ENCODE peak calls at places on chromosomes 12 and 14, in seven cellular contexts. Y, V, H, W, G, I and S are unnamed samples.

GRCh38 chr12:75471928-75472865 is 8.4 kb upstream of the GLIPR1 start:
- DNase-seq in I (no peak), G (no peak), H (no peak), Y (no peak), W (no peak), V (no peak), S (peak; percentile 21)

GRCh38 chr12:51818567-51819300 is 29.8 kb downstream of the FIGNL2 start:
- DNase-seq in G (no peak), H (peak; percentile 34), V (no peak), I (no peak), Y (peak; percentile 41), W (no peak), S (no peak)

GRCh38 chr14:24921903-24922302 is 128.0 kb downstream of the STXBP6 start:
- DNase-seq in H (no peak), G (no peak), V (no peak), I (no peak), Y (no peak), W (no peak), S (no peak)

GRCh38 chr12:94622475-94622874 is 27.9 kb downstream of the TMCC3 start:
- DNase-seq in I (no peak), Y (no peak), V (no peak), W (no peak), G (no peak), H (no peak), S (no peak)

GRCh38 chr12:49821375-49822287 is 6.6 kb downstream of the NCKAP5L start:
- DNase-seq in W (no peak), I (no peak), G (no peak), Y (no peak), H (no peak), V (no peak), S (no peak)

GRCh38 chr14:101588286-101588975 is 27.1 kb downstream of the DIO3 start:
- DNase-seq in Y (no peak), G (no peak), V (no peak), W (no peak), H (no peak), I (no peak), S (no peak)

GRCh38 chr14:22955702-22956575 is 951 bp downstream of the HAUS4 start:
- DNase-seq in H (no peak), G (no peak), V (no peak), Y (no peak), W (no peak), I (no peak), S (no peak)

GRCh38 chr14:37874429-37875109 is 279.1 kb downstream of the TTC6 start:
- DNase-seq in I (peak; percentile 86), W (peak; percentile 54), G (peak; percentile 86), H (peak; percentile 20), V (peak; percentile 57), Y (peak; percentile 73), S (peak; percentile 23)

GRCh38 chr12:57138526-57139272 is 8.7 kb downstream of the LRP1-AS start:
- DNase-seq in G (no peak), V (no peak), H (no peak), I (peak; percentile 85), Y (peak; percentile 91), W (no peak), S (no peak)

GRCh38 chr12:119115296-119115905 is 63.3 kb upstream of the HSPB8 start:
- DNase-seq in V (no peak), G (peak; percentile 38), Y (no peak), H (peak; percentile 8), W (no peak), I (no peak), S (no peak)

GRCh38 chr12:124240493-124240892 is 54.4 kb upstream of the RFLNA start:
- DNase-seq in G (no peak), W (no peak), V (no peak), H (no peak), I (no peak), Y (no peak), S (no peak)

GRCh38 chr12:27966870-27967269 is 5.7 kb downstream of the PTHLH start:
- DNase-seq in V (no peak), Y (no peak), W (no peak), G (no peak), I (no peak), H (peak; percentile 92), S (no peak)

GRCh38 chr14:100882991-100883788 is 20.3 kb downstream of the RTL1 start:
- DNase-seq in Y (no peak), H (no peak), W (no peak), V (no peak), I (peak; percentile 40), G (no peak), S (no peak)

GRCh38 chr14:99261916-99262787 is 9.8 kb downstream of the BCL11B start:
- DNase-seq in V (no peak), W (peak; percentile 68), H (no peak), I (no peak), G (peak; percentile 92), Y (no peak), S (no peak)

GRCh38 chr14:65412881-65413738 is 580 bp downstream of the FUT8 start:
- DNase-seq in G (peak; percentile 70), Y (peak; percentile 13), H (peak; percentile 34), I (peak; percentile 84), V (no peak), W (no peak), S (no peak)

GRCh38 chr14:69137456-69138188 is 15.3 kb downstream of the DCAF5 start:
- DNase-seq in I (no peak), H (no peak), W (no peak), V (no peak), G (no peak), Y (no peak), S (no peak)

GRCh38 chr12:29309320-29309902 is 71.6 kb downstream of the ERGIC2 start:
- DNase-seq in G (no peak), H (no peak), I (no peak), V (no peak), W (no peak), Y (no peak), S (no peak)

GRCh38 chr12:19624401-19624930 is 185.2 kb downstream of the AEBP2 start:
- DNase-seq in G (no peak), Y (no peak), H (no peak), I (no peak), W (no peak), V (no peak), S (no peak)